ENCODE peak calls at places on chromosomes 11 and 22, in six cellular contexts. One of them, this sample, is unnamed.
A peak's percentile ranks its signal among the peaks of the same experiment; 100 is the strongest.

GRCh38 chr11:69704508-69705245 is 855 bp upstream of the FGF19 start:
- DNase-seq in adrenal gland: peak; percentile 8
- DNase-seq in tibial artery: no peak
- DNase-seq in brain microvascular endothelial cell: no peak
- DNase-seq in spleen: peak; percentile 48
- DNase-seq in body of pancreas: no peak
- DNase-seq in this sample: peak; percentile 4

GRCh38 chr11:20589796-20590195 is 9.6 kb upstream of the SLC6A5 start:
- DNase-seq in adrenal gland: no peak
- DNase-seq in tibial artery: no peak
- DNase-seq in brain microvascular endothelial cell: no peak
- DNase-seq in spleen: no peak
- DNase-seq in body of pancreas: no peak
- DNase-seq in this sample: no peak

GRCh38 chr22:40634119-40634903 is 2.2 kb downstream of the MRTFA start:
- DNase-seq in adrenal gland: no peak
- DNase-seq in tibial artery: no peak
- DNase-seq in brain microvascular endothelial cell: no peak
- DNase-seq in spleen: no peak
- DNase-seq in body of pancreas: no peak
- DNase-seq in this sample: no peak

GRCh38 chr11:117020287-117020686 is 77.9 kb downstream of the SIK3 start:
- DNase-seq in adrenal gland: no peak
- DNase-seq in tibial artery: no peak
- DNase-seq in brain microvascular endothelial cell: no peak
- DNase-seq in spleen: no peak
- DNase-seq in body of pancreas: no peak
- DNase-seq in this sample: no peak

GRCh38 chr11:46916669-46917108 is 1.7 kb downstream of the LRP4 start:
- DNase-seq in adrenal gland: peak; percentile 71
- DNase-seq in tibial artery: peak; percentile 48
- DNase-seq in brain microvascular endothelial cell: peak; percentile 45
- DNase-seq in spleen: no peak
- DNase-seq in body of pancreas: peak; percentile 60
- DNase-seq in this sample: no peak

GRCh38 chr22:41096391-41096790 is 4.0 kb downstream of the EP300 start:
- DNase-seq in adrenal gland: no peak
- DNase-seq in tibial artery: no peak
- DNase-seq in brain microvascular endothelial cell: no peak
- DNase-seq in spleen: no peak
- DNase-seq in body of pancreas: no peak
- DNase-seq in this sample: no peak

GRCh38 chr11:2153581-2154194 is 7.3 kb downstream of the INS start:
- DNase-seq in adrenal gland: no peak
- DNase-seq in tibial artery: no peak
- DNase-seq in brain microvascular endothelial cell: no peak
- DNase-seq in spleen: no peak
- DNase-seq in body of pancreas: no peak
- DNase-seq in this sample: no peak

GRCh38 chr22:37274380-37274862 is 7.9 kb upstream of the CYTH4 start:
- DNase-seq in adrenal gland: peak; percentile 65
- DNase-seq in tibial artery: peak; percentile 73
- DNase-seq in brain microvascular endothelial cell: no peak
- DNase-seq in spleen: peak; percentile 83
- DNase-seq in body of pancreas: peak; percentile 25
- DNase-seq in this sample: no peak

GRCh38 chr22:48802576-48802975 is 1025.1 kb downstream of the BRD1 start:
- DNase-seq in adrenal gland: no peak
- DNase-seq in tibial artery: no peak
- DNase-seq in brain microvascular endothelial cell: no peak
- DNase-seq in spleen: peak; percentile 63
- DNase-seq in body of pancreas: no peak
- DNase-seq in this sample: no peak

GRCh38 chr22:42039271-42039670 is 31.3 kb downstream of the NAGA start:
- DNase-seq in adrenal gland: no peak
- DNase-seq in tibial artery: no peak
- DNase-seq in brain microvascular endothelial cell: no peak
- DNase-seq in spleen: no peak
- DNase-seq in body of pancreas: no peak
- DNase-seq in this sample: no peak

GRCh38 chr11:100671471-100671870 is 15.6 kb upstream of the ARHGAP42 start:
- DNase-seq in adrenal gland: no peak
- DNase-seq in tibial artery: no peak
- DNase-seq in brain microvascular endothelial cell: peak; percentile 33
- DNase-seq in spleen: no peak
- DNase-seq in body of pancreas: no peak
- DNase-seq in this sample: no peak

GRCh38 chr11:4496555-4497248 is 14.3 kb downstream of the OR52K1 start:
- DNase-seq in adrenal gland: peak; percentile 17
- DNase-seq in tibial artery: no peak
- DNase-seq in brain microvascular endothelial cell: no peak
- DNase-seq in spleen: no peak
- DNase-seq in body of pancreas: peak; percentile 18
- DNase-seq in this sample: no peak

GRCh38 chr11:69828971-69829344 is 9.7 kb upstream of the FGF3 start:
- DNase-seq in adrenal gland: no peak
- DNase-seq in tibial artery: no peak
- DNase-seq in brain microvascular endothelial cell: no peak
- DNase-seq in spleen: peak; percentile 38
- DNase-seq in body of pancreas: no peak
- DNase-seq in this sample: no peak

GRCh38 chr11:10150800-10151199 is 143.2 kb downstream of the SBF2 start:
- DNase-seq in adrenal gland: no peak
- DNase-seq in tibial artery: no peak
- DNase-seq in brain microvascular endothelial cell: no peak
- DNase-seq in spleen: no peak
- DNase-seq in body of pancreas: no peak
- DNase-seq in this sample: no peak

GRCh38 chr22:18998998-18999397 is 62.9 kb upstream of the PRODH start:
- DNase-seq in adrenal gland: no peak
- DNase-seq in tibial artery: no peak
- DNase-seq in brain microvascular endothelial cell: no peak
- DNase-seq in spleen: no peak
- DNase-seq in body of pancreas: no peak
- DNase-seq in this sample: no peak

GRCh38 chr11:47415949-47416472 is 7.6 kb downstream of the SLC39A13 start:
- DNase-seq in adrenal gland: peak; percentile 82
- DNase-seq in tibial artery: peak; percentile 86
- DNase-seq in brain microvascular endothelial cell: peak; percentile 89
- DNase-seq in spleen: no peak
- DNase-seq in body of pancreas: peak; percentile 83
- DNase-seq in this sample: no peak

GRCh38 chr11:33915521-33915920 is 23.6 kb upstream of the LMO2 start:
- DNase-seq in adrenal gland: no peak
- DNase-seq in tibial artery: no peak
- DNase-seq in brain microvascular endothelial cell: no peak
- DNase-seq in spleen: no peak
- DNase-seq in body of pancreas: no peak
- DNase-seq in this sample: no peak

GRCh38 chr11:8040261-8040920 is 40.6 kb upstream of the TUB start:
- DNase-seq in adrenal gland: no peak
- DNase-seq in tibial artery: no peak
- DNase-seq in brain microvascular endothelial cell: no peak
- DNase-seq in spleen: peak; percentile 20
- DNase-seq in body of pancreas: no peak
- DNase-seq in this sample: no peak

GRCh38 chr11:126500981-126501380 is 145.5 kb downstream of the ST3GAL4 start:
- DNase-seq in adrenal gland: no peak
- DNase-seq in tibial artery: no peak
- DNase-seq in brain microvascular endothelial cell: no peak
- DNase-seq in spleen: no peak
- DNase-seq in body of pancreas: no peak
- DNase-seq in this sample: no peak

GRCh38 chr22:17774206-17774927 is at the start of gene BID:
- DNase-seq in adrenal gland: peak; percentile 37
- DNase-seq in tibial artery: no peak
- DNase-seq in brain microvascular endothelial cell: no peak
- DNase-seq in spleen: peak; percentile 96
- DNase-seq in body of pancreas: peak; percentile 11
- DNase-seq in this sample: no peak

GRCh38 chr11:3109434-3109833 is 52.2 kb upstream of the CARS1 start:
- DNase-seq in adrenal gland: no peak
- DNase-seq in tibial artery: peak; percentile 9
- DNase-seq in brain microvascular endothelial cell: no peak
- DNase-seq in spleen: peak; percentile 51
- DNase-seq in body of pancreas: no peak
- DNase-seq in this sample: no peak

GRCh38 chr11:31813961-31814868 is 3.1 kb upstream of the PAX6 start:
- DNase-seq in adrenal gland: no peak
- DNase-seq in tibial artery: no peak
- DNase-seq in brain microvascular endothelial cell: no peak
- DNase-seq in spleen: peak; percentile 67
- DNase-seq in body of pancreas: no peak
- DNase-seq in this sample: no peak

GRCh38 chr22:50010676-50011446 is 1.7 kb downstream of the IL17REL start:
- DNase-seq in adrenal gland: no peak
- DNase-seq in tibial artery: no peak
- DNase-seq in brain microvascular endothelial cell: no peak
- DNase-seq in spleen: no peak
- DNase-seq in body of pancreas: no peak
- DNase-seq in this sample: no peak

GRCh38 chr22:43754176-43754575 is 57.9 kb downstream of the EFCAB6 start:
- DNase-seq in adrenal gland: no peak
- DNase-seq in tibial artery: no peak
- DNase-seq in brain microvascular endothelial cell: no peak
- DNase-seq in spleen: no peak
- DNase-seq in body of pancreas: no peak
- DNase-seq in this sample: no peak

GRCh38 chr22:43753718-43754117 is 58.4 kb downstream of the EFCAB6 start:
- DNase-seq in adrenal gland: no peak
- DNase-seq in tibial artery: no peak
- DNase-seq in brain microvascular endothelial cell: no peak
- DNase-seq in spleen: no peak
- DNase-seq in body of pancreas: no peak
- DNase-seq in this sample: no peak

GRCh38 chr22:43747877-43748276 is 64.2 kb downstream of the EFCAB6 start:
- DNase-seq in adrenal gland: no peak
- DNase-seq in tibial artery: no peak
- DNase-seq in brain microvascular endothelial cell: no peak
- DNase-seq in spleen: no peak
- DNase-seq in body of pancreas: no peak
- DNase-seq in this sample: no peak

GRCh38 chr22:43749473-43749872 is 62.6 kb downstream of the EFCAB6 start:
- DNase-seq in adrenal gland: no peak
- DNase-seq in tibial artery: no peak
- DNase-seq in brain microvascular endothelial cell: no peak
- DNase-seq in spleen: no peak
- DNase-seq in body of pancreas: no peak
- DNase-seq in this sample: no peak

DNA sequence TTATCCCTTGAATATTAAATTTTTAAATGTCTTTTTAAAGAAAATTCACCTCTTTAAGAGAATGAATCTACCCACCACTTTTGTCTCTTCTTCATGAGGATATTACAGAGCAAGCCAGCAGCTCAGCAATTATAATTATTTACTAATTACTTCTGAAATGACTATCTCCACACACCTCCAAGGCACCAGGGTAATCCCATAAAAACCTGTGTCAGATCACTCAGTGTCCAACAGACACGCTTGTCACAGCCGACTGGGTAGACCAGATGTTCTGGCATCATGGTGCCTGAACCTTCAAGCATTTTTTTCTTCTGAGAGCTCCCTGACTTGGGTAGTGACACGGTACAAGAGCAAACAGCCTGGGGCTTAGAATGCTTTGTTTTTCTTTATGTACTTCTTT is 61.4 kb downstream of the EFCAB6 start:
- DNase-seq in adrenal gland: no peak
- DNase-seq in tibial artery: no peak
- DNase-seq in brain microvascular endothelial cell: no peak
- DNase-seq in spleen: no peak
- DNase-seq in body of pancreas: no peak
- DNase-seq in this sample: no peak
- H3K27me3 ChIP-seq in adrenal gland: no peaks in the 10 kb centered on the region
- H3K27me3 ChIP-seq in tibial artery: no peaks in the 10 kb centered on the region
- H3K27me3 ChIP-seq in brain microvascular endothelial cell: no peaks in the 10 kb centered on the region
- H3K27me3 ChIP-seq in spleen: no peaks in the 10 kb centered on the region
- H3K27me3 ChIP-seq in body of pancreas: no peaks in the 10 kb centered on the region
- H3K27me3 ChIP-seq in this sample: no peaks in the 10 kb centered on the region

DNA sequence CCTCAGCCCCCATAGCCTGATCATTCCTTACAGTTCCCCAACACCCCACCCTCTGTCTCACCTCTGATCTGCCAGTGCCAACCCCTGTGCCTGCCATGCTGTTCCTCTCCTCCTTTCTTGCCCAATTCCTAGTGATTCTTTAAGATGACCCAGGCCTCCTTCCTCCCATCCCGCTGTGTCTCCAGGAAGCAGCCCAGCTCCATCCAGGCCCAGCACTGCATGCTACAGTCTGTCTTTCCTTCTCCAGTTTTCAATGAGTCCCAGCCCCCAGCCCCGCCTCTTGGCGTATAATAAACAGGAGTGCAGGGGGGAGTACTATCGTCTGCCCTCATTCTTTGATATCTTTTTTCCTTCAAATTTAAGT is 12.3 kb downstream of the LTBP3 start:
- DNase-seq in adrenal gland: no peak
- DNase-seq in tibial artery: no peak
- DNase-seq in brain microvascular endothelial cell: no peak
- DNase-seq in spleen: peak; percentile 77
- DNase-seq in body of pancreas: peak; percentile 18
- DNase-seq in this sample: no peak
- H3K4me3 ChIP-seq in adrenal gland: no peak overlapping the region
- H3K4me3 ChIP-seq in tibial artery: no peak overlapping the region
- H3K4me3 ChIP-seq in brain microvascular endothelial cell: no peak overlapping the region
- H3K4me3 ChIP-seq in spleen: peak overlapping the region; percentile 44
- H3K4me3 ChIP-seq in body of pancreas: no peak overlapping the region
- H3K4me3 ChIP-seq in this sample: no peak overlapping the region

GRCh38 chr22:21022955-21023614 is 8.1 kb downstream of the P2RX6 start:
- DNase-seq in adrenal gland: no peak
- DNase-seq in tibial artery: no peak
- DNase-seq in brain microvascular endothelial cell: no peak
- DNase-seq in spleen: peak; percentile 68
- DNase-seq in body of pancreas: no peak
- DNase-seq in this sample: no peak

GRCh38 chr22:21026783-21027692 is 5.3 kb downstream of the SLC7A4 start:
- DNase-seq in adrenal gland: no peak
- DNase-seq in tibial artery: no peak
- DNase-seq in brain microvascular endothelial cell: peak; percentile 22
- DNase-seq in spleen: no peak
- DNase-seq in body of pancreas: no peak
- DNase-seq in this sample: peak; percentile 72

GRCh38 chr22:21025266-21025665 is 7.1 kb downstream of the SLC7A4 start:
- DNase-seq in adrenal gland: no peak
- DNase-seq in tibial artery: no peak
- DNase-seq in brain microvascular endothelial cell: no peak
- DNase-seq in spleen: no peak
- DNase-seq in body of pancreas: no peak
- DNase-seq in this sample: no peak

GRCh38 chr22:21028277-21029251 is 3.8 kb downstream of the SLC7A4 start:
- DNase-seq in adrenal gland: no peak
- DNase-seq in tibial artery: no peak
- DNase-seq in brain microvascular endothelial cell: no peak
- DNase-seq in spleen: no peak
- DNase-seq in body of pancreas: no peak
- DNase-seq in this sample: no peak

GRCh38 chr22:21025763-21026755 is 6.3 kb downstream of the SLC7A4 start:
- DNase-seq in adrenal gland: no peak
- DNase-seq in tibial artery: no peak
- DNase-seq in brain microvascular endothelial cell: no peak
- DNase-seq in spleen: no peak
- DNase-seq in body of pancreas: no peak
- DNase-seq in this sample: no peak
- H3K27ac ChIP-seq in adrenal gland: no peak overlapping the region
- H3K27ac ChIP-seq in tibial artery: no peak overlapping the region
- H3K27ac ChIP-seq in brain microvascular endothelial cell: no peak overlapping the region
- H3K27ac ChIP-seq in spleen: no peak overlapping the region
- H3K27ac ChIP-seq in body of pancreas: no peak overlapping the region
- H3K27ac ChIP-seq in this sample: no peak overlapping the region

GRCh38 chr11:107017433-107018227 is 646 bp downstream of the GUCY1A2 start:
- DNase-seq in adrenal gland: peak; percentile 33
- DNase-seq in tibial artery: no peak
- DNase-seq in brain microvascular endothelial cell: no peak
- DNase-seq in spleen: peak; percentile 78
- DNase-seq in body of pancreas: peak; percentile 56
- DNase-seq in this sample: peak; percentile 49
- H3K27me3 ChIP-seq in adrenal gland: no peaks in the 10 kb centered on the region
- H3K27me3 ChIP-seq in tibial artery: no peaks in the 10 kb centered on the region
- H3K27me3 ChIP-seq in brain microvascular endothelial cell: peaks cover 5% of the 10 kb centered on the region
- H3K27me3 ChIP-seq in spleen: no peaks in the 10 kb centered on the region
- H3K27me3 ChIP-seq in body of pancreas: no peaks in the 10 kb centered on the region
- H3K27me3 ChIP-seq in this sample: no peaks in the 10 kb centered on the region